ENCODE peak calls at places on chromosomes 16 and 17, in four cellular contexts. One of them, this sample, is unnamed.

GRCh38 chr16:77064037-77064436 is 127.0 kb upstream of the MON1B start:
- DNase-seq in HFFc6: no peak
- DNase-seq in fibroblast of villous mesenchyme: no peak
- DNase-seq in IMR-90: no peak
- DNase-seq in this sample: no peak

GRCh38 chr16:22402191-22402590 is 27.8 kb upstream of the CDR2 start:
- DNase-seq in HFFc6: no peak
- DNase-seq in fibroblast of villous mesenchyme: no peak
- DNase-seq in IMR-90: peak
- DNase-seq in this sample: no peak

GRCh38 chr16:55559233-55559632 is 7.3 kb upstream of the CAPNS2 start:
- DNase-seq in HFFc6: peak
- DNase-seq in fibroblast of villous mesenchyme: peak
- DNase-seq in IMR-90: peak
- DNase-seq in this sample: no peak

GRCh38 chr16:3444032-3444388 is 530 bp downstream of the NAA60 start:
- DNase-seq in HFFc6: peak
- DNase-seq in fibroblast of villous mesenchyme: peak
- DNase-seq in IMR-90: peak
- DNase-seq in this sample: no peak

GRCh38 chr16:21088646-21089538 is 61.8 kb downstream of the DNAH3 start:
- DNase-seq in HFFc6: peak
- DNase-seq in fibroblast of villous mesenchyme: peak
- DNase-seq in IMR-90: peak
- DNase-seq in this sample: no peak

GRCh38 chr17:74838275-74838674 is 21.4 kb downstream of the GRIN2C start:
- DNase-seq in HFFc6: no peak
- DNase-seq in fibroblast of villous mesenchyme: no peak
- DNase-seq in IMR-90: no peak
- DNase-seq in this sample: no peak

GRCh38 chr17:80779961-80780380 is 211.7 kb upstream of the CHMP6 start:
- DNase-seq in HFFc6: peak
- DNase-seq in fibroblast of villous mesenchyme: peak
- DNase-seq in IMR-90: peak
- DNase-seq in this sample: no peak

GRCh38 chr17:66431910-66432309 is 129.5 kb downstream of the PRKCA start:
- DNase-seq in HFFc6: peak
- DNase-seq in fibroblast of villous mesenchyme: peak
- DNase-seq in IMR-90: peak
- DNase-seq in this sample: no peak

GRCh38 chr17:38620551-38621277 is 15.0 kb upstream of the SRCIN1 start:
- DNase-seq in HFFc6: no peak
- DNase-seq in fibroblast of villous mesenchyme: no peak
- DNase-seq in IMR-90: no peak
- DNase-seq in this sample: no peak

GRCh38 chr16:52912565-52913173 is 140.0 kb downstream of the CHD9NB start:
- DNase-seq in HFFc6: peak
- DNase-seq in fibroblast of villous mesenchyme: peak
- DNase-seq in IMR-90: peak
- DNase-seq in this sample: no peak

GRCh38 chr16:67648088-67648763 is 3.3 kb downstream of the CARMIL2 start:
- DNase-seq in HFFc6: no peak
- DNase-seq in fibroblast of villous mesenchyme: no peak
- DNase-seq in IMR-90: no peak
- DNase-seq in this sample: no peak

GRCh38 chr16:49459953-49460735 is 86.5 kb downstream of the C16orf78 start:
- DNase-seq in HFFc6: no peak
- DNase-seq in fibroblast of villous mesenchyme: no peak
- DNase-seq in IMR-90: no peak
- DNase-seq in this sample: peak

GRCh38 chr17:65195716-65196115 is 58.5 kb downstream of the RGS9 start:
- DNase-seq in HFFc6: no peak
- DNase-seq in fibroblast of villous mesenchyme: no peak
- DNase-seq in IMR-90: no peak
- DNase-seq in this sample: no peak

GRCh38 chr17:41446806-41447205 is 6.0 kb upstream of the KRT38 start:
- DNase-seq in HFFc6: peak
- DNase-seq in fibroblast of villous mesenchyme: peak
- DNase-seq in IMR-90: peak
- DNase-seq in this sample: no peak

GRCh38 chr16:69033550-69033949 is 71.9 kb upstream of the HAS3 start:
- DNase-seq in HFFc6: no peak
- DNase-seq in fibroblast of villous mesenchyme: no peak
- DNase-seq in IMR-90: no peak
- DNase-seq in this sample: no peak

GRCh38 chr17:17424552-17424951 is 52.2 kb upstream of the MED9 start:
- DNase-seq in HFFc6: no peak
- DNase-seq in fibroblast of villous mesenchyme: no peak
- DNase-seq in IMR-90: no peak
- DNase-seq in this sample: no peak

GRCh38 chr17:34307110-34307509 is 12.1 kb upstream of the CCL8 start:
- DNase-seq in HFFc6: no peak
- DNase-seq in fibroblast of villous mesenchyme: peak
- DNase-seq in IMR-90: peak
- DNase-seq in this sample: no peak

GRCh38 chr17:182164-182751 is 808 bp upstream of the DOC2B start:
- DNase-seq in HFFc6: no peak
- DNase-seq in fibroblast of villous mesenchyme: peak
- DNase-seq in IMR-90: no peak
- DNase-seq in this sample: no peak

GRCh38 chr17:17792551-17793377 is 44.0 kb downstream of the SREBF1 start:
- DNase-seq in HFFc6: peak
- DNase-seq in fibroblast of villous mesenchyme: peak
- DNase-seq in IMR-90: peak
- DNase-seq in this sample: no peak

GRCh38 chr17:67528751-67529436 is 151.8 kb downstream of the PITPNC1 start:
- DNase-seq in HFFc6: peak
- DNase-seq in fibroblast of villous mesenchyme: peak
- DNase-seq in IMR-90: peak
- DNase-seq in this sample: peak

GRCh38 chr17:79707931-79708891 is 22.5 kb upstream of the ENPP7 start:
- DNase-seq in HFFc6: peak
- DNase-seq in fibroblast of villous mesenchyme: peak
- DNase-seq in IMR-90: peak
- DNase-seq in this sample: no peak

GRCh38 chr16:57137043-57137442 is 44.7 kb downstream of the CPNE2 start:
- DNase-seq in HFFc6: no peak
- DNase-seq in fibroblast of villous mesenchyme: no peak
- DNase-seq in IMR-90: no peak
- DNase-seq in this sample: no peak

GRCh38 chr17:39271546-39271945 is 45.8 kb upstream of the STAC2 start:
- DNase-seq in HFFc6: no peak
- DNase-seq in fibroblast of villous mesenchyme: peak
- DNase-seq in IMR-90: peak
- DNase-seq in this sample: no peak

GRCh38 chr17:48052956-48053757 is 5.0 kb downstream of the NFE2L1 start:
- DNase-seq in HFFc6: peak
- DNase-seq in fibroblast of villous mesenchyme: peak
- DNase-seq in IMR-90: peak
- DNase-seq in this sample: no peak

GRCh38 chr17:76791053-76791980 is 53.4 kb downstream of the MFSD11 start:
- DNase-seq in HFFc6: no peak
- DNase-seq in fibroblast of villous mesenchyme: peak
- DNase-seq in IMR-90: peak
- DNase-seq in this sample: no peak

GRCh38 chr17:76384987-76385891 is 830 bp downstream of the SPHK1 start:
- DNase-seq in HFFc6: peak
- DNase-seq in fibroblast of villous mesenchyme: peak
- DNase-seq in IMR-90: peak
- DNase-seq in this sample: no peak

GRCh38 chr17:80838381-80839345 is 153.0 kb upstream of the CHMP6 start:
- DNase-seq in HFFc6: no peak
- DNase-seq in fibroblast of villous mesenchyme: no peak
- DNase-seq in IMR-90: no peak
- DNase-seq in this sample: no peak

GRCh38 chr16:12078405-12079245 is 102.1 kb downstream of the SNX29 start:
- DNase-seq in HFFc6: no peak
- DNase-seq in fibroblast of villous mesenchyme: no peak
- DNase-seq in IMR-90: no peak
- DNase-seq in this sample: no peak

GRCh38 chr17:8995711-8996110 is 25.6 kb upstream of the NTN1 start:
- DNase-seq in HFFc6: no peak
- DNase-seq in fibroblast of villous mesenchyme: no peak
- DNase-seq in IMR-90: no peak
- DNase-seq in this sample: no peak

GRCh38 chr16:74650966-74651567 is 15.6 kb downstream of the RFWD3 start:
- DNase-seq in HFFc6: no peak
- DNase-seq in fibroblast of villous mesenchyme: peak
- DNase-seq in IMR-90: no peak
- DNase-seq in this sample: no peak
- TF ChIP-seq CTCF in HFFc6: peak
- TF ChIP-seq CTCF in fibroblast of villous mesenchyme: peak
- TF ChIP-seq CTCF in IMR-90: peak
- TF ChIP-seq CTCF in this sample: peak

GRCh38 chr16:72946474-72947194 is 101.3 kb downstream of the ZFHX3 start:
- DNase-seq in HFFc6: no peak
- DNase-seq in fibroblast of villous mesenchyme: peak
- DNase-seq in IMR-90: peak
- DNase-seq in this sample: no peak

GRCh38 chr16:72948238-72948559 is 99.7 kb downstream of the ZFHX3 start:
- DNase-seq in HFFc6: no peak
- DNase-seq in fibroblast of villous mesenchyme: no peak
- DNase-seq in IMR-90: no peak
- DNase-seq in this sample: no peak

GRCh38 chr16:72945611-72946010 is 102.3 kb downstream of the ZFHX3 start:
- DNase-seq in HFFc6: no peak
- DNase-seq in fibroblast of villous mesenchyme: no peak
- DNase-seq in IMR-90: no peak
- DNase-seq in this sample: no peak

GRCh38 chr16:72946063-72946462 is 101.9 kb downstream of the ZFHX3 start:
- DNase-seq in HFFc6: no peak
- DNase-seq in fibroblast of villous mesenchyme: no peak
- DNase-seq in IMR-90: no peak
- DNase-seq in this sample: no peak

DNA sequence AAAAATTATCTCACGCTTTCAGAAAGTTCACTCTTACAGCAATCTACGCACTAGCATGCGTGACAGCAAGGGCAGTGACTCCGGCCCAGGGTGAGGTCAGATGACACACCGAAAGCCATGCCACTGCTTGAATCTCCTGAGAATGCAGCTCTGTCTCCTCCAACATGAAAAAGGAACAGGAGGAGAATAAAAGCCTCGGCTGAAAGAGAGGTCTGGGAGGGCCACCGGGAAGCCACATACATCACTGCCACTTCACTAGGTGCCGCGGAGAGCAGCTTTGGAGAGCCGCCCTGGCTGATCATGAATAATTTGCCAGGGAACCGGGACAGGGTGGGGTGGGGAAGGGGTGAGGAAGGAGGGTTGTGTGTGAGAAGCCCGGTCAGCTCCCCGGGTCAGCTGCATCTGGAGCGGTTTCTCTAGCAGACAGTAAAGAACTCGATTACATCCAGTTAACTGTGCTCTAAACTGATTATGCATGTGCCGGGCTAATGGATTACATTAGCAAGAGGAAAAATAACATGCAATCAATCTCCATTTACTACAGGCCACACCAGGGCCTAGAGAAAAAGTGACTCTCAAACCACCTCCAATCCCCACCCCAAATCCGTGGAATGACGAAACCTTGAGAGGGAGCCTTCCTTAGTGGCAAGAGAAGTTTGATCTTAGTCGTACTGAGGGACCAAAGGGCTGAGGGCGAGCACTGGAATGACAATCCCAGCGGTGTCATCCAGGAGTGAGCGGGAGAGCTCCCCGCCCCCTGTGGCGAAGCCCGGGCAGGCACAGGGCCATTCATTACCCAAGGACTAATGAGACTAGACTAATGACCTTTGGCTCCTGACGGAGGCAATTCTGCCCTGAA is 100.3 kb downstream of the ZFHX3 start:
- DNase-seq in HFFc6: no peak
- DNase-seq in fibroblast of villous mesenchyme: no peak
- DNase-seq in IMR-90: no peak
- DNase-seq in this sample: no peak
- TF ChIP-seq CTCF in HFFc6: no peak
- TF ChIP-seq CTCF in fibroblast of villous mesenchyme: no peak
- TF ChIP-seq CTCF in IMR-90: no peak
- TF ChIP-seq CTCF in this sample: peak

GRCh38 chr17:7982171-7982570 is 20.2 kb upstream of the GUCY2D start:
- DNase-seq in HFFc6: peak
- DNase-seq in fibroblast of villous mesenchyme: peak
- DNase-seq in IMR-90: peak
- DNase-seq in this sample: no peak

GRCh38 chr17:7977805-7978204 is 24.6 kb upstream of the GUCY2D start:
- DNase-seq in HFFc6: no peak
- DNase-seq in fibroblast of villous mesenchyme: no peak
- DNase-seq in IMR-90: no peak
- DNase-seq in this sample: no peak

GRCh38 chr17:7987112-7987893 is 15.1 kb upstream of the GUCY2D start:
- DNase-seq in HFFc6: no peak
- DNase-seq in fibroblast of villous mesenchyme: no peak
- DNase-seq in IMR-90: peak
- DNase-seq in this sample: no peak

GRCh38 chr17:7984904-7985303 is 17.5 kb upstream of the GUCY2D start:
- DNase-seq in HFFc6: no peak
- DNase-seq in fibroblast of villous mesenchyme: no peak
- DNase-seq in IMR-90: no peak
- DNase-seq in this sample: no peak

GRCh38 chr17:7982666-7983065 is 19.7 kb upstream of the GUCY2D start:
- DNase-seq in HFFc6: peak
- DNase-seq in fibroblast of villous mesenchyme: peak
- DNase-seq in IMR-90: peak
- DNase-seq in this sample: no peak
- TF ChIP-seq CTCF in HFFc6: peak
- TF ChIP-seq CTCF in fibroblast of villous mesenchyme: peak
- TF ChIP-seq CTCF in IMR-90: peak
- TF ChIP-seq CTCF in this sample: no peak

GRCh38 chr16:85699224-85699558 is 10.4 kb upstream of the GINS2 start:
- DNase-seq in HFFc6: no peak
- DNase-seq in fibroblast of villous mesenchyme: no peak
- DNase-seq in IMR-90: no peak
- DNase-seq in this sample: no peak
- TF ChIP-seq CTCF in HFFc6: peak
- TF ChIP-seq CTCF in fibroblast of villous mesenchyme: no peak
- TF ChIP-seq CTCF in IMR-90: no peak
- TF ChIP-seq CTCF in this sample: no peak